ENCODE peak calls at places on chromosomes 3 and 15, in ten cellular contexts. V, W, N, F, X, H, G, Y, J and R are unnamed samples.

GRCh38 chr3:138180375-138181029 is 5.8 kb upstream of the DBR1 start:
- DNase-seq in Y (peak; percentile 60), N (peak; percentile 23), F (peak; percentile 59), W (peak; percentile 61), V (no peak), G (peak; percentile 86), X (no peak), J (no peak), H (peak; percentile 45), R (no peak)

GRCh38 chr3:48636149-48636548 is 888 bp upstream of the SLC26A6 start:
- DNase-seq in G (no peak), H (no peak), V (no peak), W (no peak), F (no peak), N (no peak), Y (no peak), J (no peak), X (no peak), R (no peak)

GRCh38 chr15:50803479-50803878 is 38.0 kb upstream of the SPPL2A start:
- DNase-seq in H (no peak), J (no peak), W (no peak), X (no peak), V (no peak), F (no peak), N (no peak), G (no peak), Y (no peak), R (no peak)

GRCh38 chr3:171026584-171027293 is at the start of gene SLC2A2:
- DNase-seq in Y (no peak), V (no peak), G (no peak), W (no peak), X (no peak), F (no peak), N (no peak), H (no peak), J (no peak), R (no peak)

GRCh38 chr3:67678665-67679064 is 24.3 kb upstream of the SUCLG2 start:
- DNase-seq in F (peak; percentile 88), X (no peak), V (no peak), N (no peak), Y (peak; percentile 54), H (no peak), W (no peak), J (no peak), G (no peak), R (no peak)

GRCh38 chr15:66954601-66955000 is 110.8 kb upstream of the SMAD3 start:
- DNase-seq in Y (no peak), F (no peak), N (no peak), G (no peak), X (no peak), V (no peak), H (no peak), W (no peak), J (no peak), R (no peak)

GRCh38 chr3:5427938-5428337 is 240.4 kb downstream of the EDEM1 start:
- DNase-seq in W (no peak), G (no peak), F (no peak), Y (no peak), V (no peak), J (no peak), X (no peak), N (no peak), H (no peak), R (no peak)

GRCh38 chr15:98649621-98649995 is 1.3 kb downstream of the IGF1R start:
- DNase-seq in W (peak; percentile 34), N (no peak), G (peak; percentile 32), H (no peak), Y (peak; percentile 46), F (peak; percentile 9), V (no peak), X (peak; percentile 73), J (no peak), R (no peak)

GRCh38 chr15:73153447-73153846 is 101.2 kb downstream of the NEO1 start:
- DNase-seq in W (no peak), V (no peak), J (no peak), X (no peak), Y (no peak), F (no peak), H (no peak), G (no peak), N (no peak), R (no peak)